ENCODE peak calls at places on chromosomes 3 and 15, in nine cellular contexts. One of them, this sample, is unnamed.

GRCh38 chr3:11238057-11238456 is 34.1 kb upstream of the ATG7 start:
- DNase-seq in breast epithelium: no peak
- DNase-seq in H1: no peak
- DNase-seq in prostate gland: no peak
- DNase-seq in GM23338: no peak
- DNase-seq in Panc1: peak; percentile 35
- DNase-seq in spleen: no peak
- DNase-seq in esophagus muscularis mucosa: no peak
- DNase-seq in stomach: no peak
- DNase-seq in this sample: no peak

GRCh38 chr15:88591384-88591783 is 29.8 kb upstream of the AEN start:
- DNase-seq in spleen: no peak
- DNase-seq in prostate gland: no peak
- DNase-seq in breast epithelium: no peak
- DNase-seq in H1: no peak
- DNase-seq in esophagus muscularis mucosa: no peak
- DNase-seq in GM23338: no peak
- DNase-seq in stomach: no peak
- DNase-seq in Panc1: no peak
- DNase-seq in this sample: no peak

GRCh38 chr3:24004171-24004938 is 59.3 kb downstream of the NR1D2 start:
- DNase-seq in H1: no peak
- DNase-seq in breast epithelium: no peak
- DNase-seq in spleen: no peak
- DNase-seq in prostate gland: no peak
- DNase-seq in esophagus muscularis mucosa: peak; percentile 19
- DNase-seq in GM23338: no peak
- DNase-seq in Panc1: no peak
- DNase-seq in stomach: no peak
- DNase-seq in this sample: no peak

GRCh38 chr15:58447244-58448010 is 15.6 kb downstream of the LIPC start:
- DNase-seq in Panc1: no peak
- DNase-seq in prostate gland: no peak
- DNase-seq in H1: no peak
- DNase-seq in spleen: no peak
- DNase-seq in GM23338: no peak
- DNase-seq in esophagus muscularis mucosa: no peak
- DNase-seq in stomach: no peak
- DNase-seq in breast epithelium: no peak
- DNase-seq in this sample: peak; percentile 11

GRCh38 chr3:172446198-172446597 is 2.1 kb downstream of the GHSR start:
- DNase-seq in H1: no peak
- DNase-seq in Panc1: no peak
- DNase-seq in stomach: no peak
- DNase-seq in GM23338: no peak
- DNase-seq in breast epithelium: no peak
- DNase-seq in spleen: no peak
- DNase-seq in esophagus muscularis mucosa: no peak
- DNase-seq in prostate gland: no peak
- DNase-seq in this sample: no peak

GRCh38 chr3:101379695-101380376 is 59.5 kb upstream of the IMPG2 start:
- DNase-seq in stomach: no peak
- DNase-seq in breast epithelium: no peak
- DNase-seq in prostate gland: no peak
- DNase-seq in esophagus muscularis mucosa: no peak
- DNase-seq in H1: no peak
- DNase-seq in spleen: no peak
- DNase-seq in GM23338: no peak
- DNase-seq in Panc1: no peak
- DNase-seq in this sample: no peak

GRCh38 chr15:86001200-86001599 is 78.5 kb upstream of the AGBL1 start:
- DNase-seq in stomach: no peak
- DNase-seq in prostate gland: no peak
- DNase-seq in Panc1: no peak
- DNase-seq in H1: no peak
- DNase-seq in GM23338: no peak
- DNase-seq in breast epithelium: no peak
- DNase-seq in spleen: no peak
- DNase-seq in esophagus muscularis mucosa: no peak
- DNase-seq in this sample: no peak

GRCh38 chr3:169454823-169455222 is 208.7 kb downstream of the MECOM start:
- DNase-seq in stomach: no peak
- DNase-seq in Panc1: no peak
- DNase-seq in H1: no peak
- DNase-seq in prostate gland: no peak
- DNase-seq in esophagus muscularis mucosa: no peak
- DNase-seq in breast epithelium: no peak
- DNase-seq in spleen: no peak
- DNase-seq in GM23338: no peak
- DNase-seq in this sample: no peak

GRCh38 chr3:169250000-169250399 is 413.5 kb downstream of the MECOM start:
- DNase-seq in breast epithelium: no peak
- DNase-seq in stomach: no peak
- DNase-seq in GM23338: no peak
- DNase-seq in prostate gland: no peak
- DNase-seq in spleen: no peak
- DNase-seq in Panc1: no peak
- DNase-seq in esophagus muscularis mucosa: no peak
- DNase-seq in H1: no peak
- DNase-seq in this sample: no peak

GRCh38 chr3:170909129-170909903 is 879 bp upstream of the EIF5A2 start:
- DNase-seq in prostate gland: no peak
- DNase-seq in stomach: no peak
- DNase-seq in GM23338: no peak
- DNase-seq in Panc1: no peak
- DNase-seq in H1: no peak
- DNase-seq in esophagus muscularis mucosa: no peak
- DNase-seq in spleen: no peak
- DNase-seq in breast epithelium: no peak
- DNase-seq in this sample: no peak
- H3K4me3 ChIP-seq in prostate gland: no peak overlapping the region
- H3K4me3 ChIP-seq in stomach: no peak overlapping the region
- H3K4me3 ChIP-seq in GM23338: peak overlapping the region; percentile 76
- H3K4me3 ChIP-seq in Panc1: peak overlapping the region; percentile 70
- H3K4me3 ChIP-seq in H1: no peak overlapping the region
- H3K4me3 ChIP-seq in esophagus muscularis mucosa: peak overlapping the region; percentile 79
- H3K4me3 ChIP-seq in spleen: no peak overlapping the region
- H3K4me3 ChIP-seq in breast epithelium: peak overlapping the region; percentile 72
- H3K4me3 ChIP-seq in this sample: peak overlapping the region; percentile 66

GRCh38 chr3:146540978-146541377 is 3.4 kb downstream of the PLSCR1 start:
- DNase-seq in esophagus muscularis mucosa: no peak
- DNase-seq in H1: no peak
- DNase-seq in stomach: no peak
- DNase-seq in Panc1: no peak
- DNase-seq in breast epithelium: no peak
- DNase-seq in spleen: no peak
- DNase-seq in GM23338: no peak
- DNase-seq in prostate gland: no peak
- DNase-seq in this sample: no peak
- H3K4me1 ChIP-seq in esophagus muscularis mucosa: peaks cover 76% of the 10 kb centered on the region
- H3K4me1 ChIP-seq in H1: peaks cover 5% of the 10 kb centered on the region
- H3K4me1 ChIP-seq in stomach: peaks cover 15% of the 10 kb centered on the region
- H3K4me1 ChIP-seq in Panc1: peaks cover 22% of the 10 kb centered on the region
- H3K4me1 ChIP-seq in breast epithelium: no peaks in the 10 kb centered on the region
- H3K4me1 ChIP-seq in spleen: peaks cover 91% of the 10 kb centered on the region
- H3K4me1 ChIP-seq in GM23338: peaks cover 30% of the 10 kb centered on the region
- H3K4me1 ChIP-seq in prostate gland: no peaks in the 10 kb centered on the region
- H3K4me1 ChIP-seq in this sample: peaks cover 57% of the 10 kb centered on the region

DNA sequence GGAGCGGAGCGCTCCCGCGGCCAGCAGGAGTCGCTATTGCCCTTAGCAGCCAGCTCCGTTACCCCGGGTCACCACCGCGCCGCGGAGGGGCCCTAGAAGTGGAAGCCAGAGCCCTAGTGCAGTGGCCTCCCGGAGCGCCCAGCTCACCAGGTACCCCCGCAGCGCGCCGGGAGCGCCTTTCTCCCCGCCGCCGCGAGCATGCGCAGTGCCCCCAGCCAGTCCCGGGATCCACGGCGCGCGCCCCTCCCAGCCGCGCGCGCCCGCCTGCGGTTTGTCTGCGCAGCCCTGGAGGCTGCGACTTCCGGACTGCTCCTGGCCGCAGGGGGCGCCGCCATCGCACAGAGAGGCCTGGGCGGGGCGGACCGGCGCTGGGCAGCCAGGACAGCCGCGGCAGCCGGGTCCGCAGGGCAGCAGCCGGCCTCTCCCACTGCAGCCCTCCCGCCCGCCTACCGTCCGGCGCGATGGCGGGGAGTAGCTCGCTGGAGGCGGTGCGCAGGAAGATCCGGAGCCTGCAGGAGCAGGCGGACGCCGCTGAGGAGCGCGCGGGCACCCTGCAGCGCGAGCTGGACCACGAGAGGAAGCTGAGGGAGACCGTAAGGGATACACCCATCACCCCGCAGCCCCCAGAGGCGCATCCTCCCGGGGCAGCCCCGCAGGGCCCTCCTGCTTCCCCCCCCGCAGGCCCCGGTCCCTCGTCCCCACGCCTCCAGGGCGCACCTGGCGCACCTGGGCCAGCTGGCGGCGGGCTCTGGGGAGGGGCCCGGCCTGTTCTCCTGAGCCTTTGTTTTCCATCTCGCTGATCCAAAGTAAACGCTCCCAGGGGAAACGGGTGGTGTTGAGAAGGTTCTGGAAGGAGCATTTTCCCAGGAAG is 5.8 kb downstream of the TPM1 start:
- DNase-seq in esophagus muscularis mucosa: peak; percentile 96
- DNase-seq in stomach: peak; percentile 93
- DNase-seq in prostate gland: peak; percentile 89
- DNase-seq in breast epithelium: peak; percentile 91
- DNase-seq in H1: peak; percentile 90
- DNase-seq in Panc1: peak; percentile 87
- DNase-seq in GM23338: peak; percentile 96
- DNase-seq in spleen: peak; percentile 97
- DNase-seq in this sample: peak; percentile 93
- TF ChIP-seq POLR2AphosphoS5 in esophagus muscularis mucosa: no peak
- TF ChIP-seq POLR2AphosphoS5 in stomach: peak; percentile 58
- TF ChIP-seq POLR2AphosphoS5 in prostate gland: peak; percentile 57
- TF ChIP-seq POLR2AphosphoS5 in breast epithelium: peak; percentile 40
- TF ChIP-seq POLR2AphosphoS5 in H1: peak; percentile 92
- TF ChIP-seq POLR2AphosphoS5 in Panc1: peak; percentile 83
- TF ChIP-seq POLR2AphosphoS5 in GM23338: peak; percentile 97
- TF ChIP-seq POLR2AphosphoS5 in spleen: peak; percentile 80
- TF ChIP-seq POLR2AphosphoS5 in this sample: no peak

GRCh38 chr3:126351771-126352475 is 5.3 kb downstream of the KLF15 start:
- DNase-seq in GM23338: no peak
- DNase-seq in breast epithelium: no peak
- DNase-seq in esophagus muscularis mucosa: no peak
- DNase-seq in Panc1: no peak
- DNase-seq in stomach: no peak
- DNase-seq in H1: no peak
- DNase-seq in prostate gland: no peak
- DNase-seq in spleen: peak; percentile 73
- DNase-seq in this sample: peak; percentile 51
- H3K4me3 ChIP-seq in GM23338: no peak overlapping the region
- H3K4me3 ChIP-seq in breast epithelium: no peak overlapping the region
- H3K4me3 ChIP-seq in esophagus muscularis mucosa: no peak overlapping the region
- H3K4me3 ChIP-seq in Panc1: no peak overlapping the region
- H3K4me3 ChIP-seq in stomach: no peak overlapping the region
- H3K4me3 ChIP-seq in H1: no peak overlapping the region
- H3K4me3 ChIP-seq in prostate gland: no peak overlapping the region
- H3K4me3 ChIP-seq in spleen: no peak overlapping the region
- H3K4me3 ChIP-seq in this sample: no peak overlapping the region